ENCODE peak calls at places on chromosome 15, in six cellular contexts. One of them, this sample, is unnamed.

GRCh38 chr15:49692514-49693090 is 71.8 kb downstream of the DTWD1 start:
- DNase-seq in ascending aorta: no peak
- DNase-seq in immature natural killer cell: no peak
- DNase-seq in HEK293T: no peak
- DNase-seq in left ventricle myocardium inferior: no peak
- DNase-seq in iris pigment epithelial cell: peak
- DNase-seq in this sample: no peak

GRCh38 chr15:26838742-26839460 is 28.0 kb upstream of the GABRA5 start:
- DNase-seq in ascending aorta: no peak
- DNase-seq in HEK293T: peak
- DNase-seq in left ventricle myocardium inferior: no peak
- DNase-seq in immature natural killer cell: no peak
- DNase-seq in iris pigment epithelial cell: no peak
- DNase-seq in this sample: no peak

GRCh38 chr15:69118089-69118488 is 42.3 kb upstream of the GLCE start:
- DNase-seq in HEK293T: no peak
- DNase-seq in ascending aorta: no peak
- DNase-seq in left ventricle myocardium inferior: no peak
- DNase-seq in immature natural killer cell: no peak
- DNase-seq in iris pigment epithelial cell: no peak
- DNase-seq in this sample: no peak

GRCh38 chr15:95401586-95401985 is 928.9 kb upstream of the NR2F2 start:
- DNase-seq in HEK293T: no peak
- DNase-seq in ascending aorta: no peak
- DNase-seq in immature natural killer cell: no peak
- DNase-seq in iris pigment epithelial cell: no peak
- DNase-seq in left ventricle myocardium inferior: no peak
- DNase-seq in this sample: no peak

GRCh38 chr15:70149667-70150404 is 52.1 kb upstream of the TLE3 start:
- DNase-seq in left ventricle myocardium inferior: no peak
- DNase-seq in ascending aorta: no peak
- DNase-seq in immature natural killer cell: no peak
- DNase-seq in iris pigment epithelial cell: peak
- DNase-seq in HEK293T: no peak
- DNase-seq in this sample: no peak

GRCh38 chr15:61879219-61879618 is 181.0 kb downstream of the VPS13C start:
- DNase-seq in immature natural killer cell: no peak
- DNase-seq in ascending aorta: no peak
- DNase-seq in iris pigment epithelial cell: peak
- DNase-seq in left ventricle myocardium inferior: no peak
- DNase-seq in HEK293T: no peak
- DNase-seq in this sample: no peak

GRCh38 chr15:43800286-43801136 is at the start of gene HYPK:
- DNase-seq in immature natural killer cell: peak
- DNase-seq in iris pigment epithelial cell: peak
- DNase-seq in left ventricle myocardium inferior: peak
- DNase-seq in ascending aorta: peak
- DNase-seq in HEK293T: peak
- DNase-seq in this sample: peak

GRCh38 chr15:89912145-89912673 is 543 bp downstream of the ARPIN start:
- DNase-seq in ascending aorta: no peak
- DNase-seq in HEK293T: peak
- DNase-seq in left ventricle myocardium inferior: peak
- DNase-seq in immature natural killer cell: no peak
- DNase-seq in iris pigment epithelial cell: peak
- DNase-seq in this sample: no peak

GRCh38 chr15:41698779-41699178 is 38.6 kb downstream of the MGA start:
- DNase-seq in HEK293T: no peak
- DNase-seq in ascending aorta: no peak
- DNase-seq in left ventricle myocardium inferior: no peak
- DNase-seq in immature natural killer cell: no peak
- DNase-seq in iris pigment epithelial cell: peak
- DNase-seq in this sample: no peak

GRCh38 chr15:42214600-42214999 is 6.5 kb upstream of the VPS39 start:
- DNase-seq in immature natural killer cell: no peak
- DNase-seq in iris pigment epithelial cell: no peak
- DNase-seq in HEK293T: no peak
- DNase-seq in ascending aorta: no peak
- DNase-seq in left ventricle myocardium inferior: no peak
- DNase-seq in this sample: no peak

GRCh38 chr15:92157666-92158298 is 235.9 kb upstream of the ST8SIA2 start:
- DNase-seq in immature natural killer cell: no peak
- DNase-seq in HEK293T: no peak
- DNase-seq in iris pigment epithelial cell: no peak
- DNase-seq in ascending aorta: no peak
- DNase-seq in left ventricle myocardium inferior: no peak
- DNase-seq in this sample: no peak

GRCh38 chr15:71106802-71107500 is 8.3 kb upstream of the THSD4 start:
- DNase-seq in iris pigment epithelial cell: no peak
- DNase-seq in immature natural killer cell: no peak
- DNase-seq in left ventricle myocardium inferior: no peak
- DNase-seq in ascending aorta: no peak
- DNase-seq in HEK293T: no peak
- DNase-seq in this sample: no peak

GRCh38 chr15:92438471-92438870 is 44.8 kb downstream of the ST8SIA2 start:
- DNase-seq in ascending aorta: peak
- DNase-seq in iris pigment epithelial cell: no peak
- DNase-seq in left ventricle myocardium inferior: no peak
- DNase-seq in immature natural killer cell: no peak
- DNase-seq in HEK293T: no peak
- DNase-seq in this sample: no peak

GRCh38 chr15:96325579-96326331 is 4.7 kb upstream of the NR2F2 start:
- DNase-seq in left ventricle myocardium inferior: no peak
- DNase-seq in immature natural killer cell: no peak
- DNase-seq in iris pigment epithelial cell: peak
- DNase-seq in HEK293T: no peak
- DNase-seq in ascending aorta: peak
- DNase-seq in this sample: no peak

GRCh38 chr15:22808761-22809280 is 22.4 kb downstream of the NIPA1 start:
- DNase-seq in ascending aorta: peak
- DNase-seq in HEK293T: no peak
- DNase-seq in immature natural killer cell: no peak
- DNase-seq in iris pigment epithelial cell: peak
- DNase-seq in left ventricle myocardium inferior: no peak
- DNase-seq in this sample: no peak

GRCh38 chr15:99143655-99144610 is 39.1 kb downstream of the SYNM start:
- DNase-seq in iris pigment epithelial cell: peak
- DNase-seq in HEK293T: no peak
- DNase-seq in immature natural killer cell: no peak
- DNase-seq in left ventricle myocardium inferior: peak
- DNase-seq in ascending aorta: peak
- DNase-seq in this sample: no peak

GRCh38 chr15:101521084-101521483 is 31.6 kb upstream of the PCSK6 start:
- DNase-seq in immature natural killer cell: no peak
- DNase-seq in left ventricle myocardium inferior: no peak
- DNase-seq in iris pigment epithelial cell: no peak
- DNase-seq in ascending aorta: peak
- DNase-seq in HEK293T: no peak
- DNase-seq in this sample: no peak

GRCh38 chr15:39095218-39095879 is 485.5 kb upstream of the THBS1 start:
- DNase-seq in ascending aorta: no peak
- DNase-seq in iris pigment epithelial cell: no peak
- DNase-seq in HEK293T: no peak
- DNase-seq in left ventricle myocardium inferior: no peak
- DNase-seq in immature natural killer cell: no peak
- DNase-seq in this sample: no peak

GRCh38 chr15:49380912-49381311 is 42.1 kb upstream of the FGF7 start:
- DNase-seq in iris pigment epithelial cell: peak
- DNase-seq in immature natural killer cell: no peak
- DNase-seq in ascending aorta: no peak
- DNase-seq in left ventricle myocardium inferior: no peak
- DNase-seq in HEK293T: no peak
- DNase-seq in this sample: no peak

GRCh38 chr15:67824900-67825879 is at the start of gene SKOR1:
- DNase-seq in HEK293T: no peak
- DNase-seq in immature natural killer cell: no peak
- DNase-seq in iris pigment epithelial cell: peak
- DNase-seq in ascending aorta: no peak
- DNase-seq in left ventricle myocardium inferior: no peak
- DNase-seq in this sample: no peak

GRCh38 chr15:100999369-100999768 is 80.2 kb downstream of the LRRK1 start:
- DNase-seq in iris pigment epithelial cell: no peak
- DNase-seq in immature natural killer cell: no peak
- DNase-seq in ascending aorta: no peak
- DNase-seq in left ventricle myocardium inferior: no peak
- DNase-seq in HEK293T: no peak
- DNase-seq in this sample: no peak

GRCh38 chr15:67033012-67033411 is 32.4 kb upstream of the SMAD3 start:
- DNase-seq in HEK293T: no peak
- DNase-seq in immature natural killer cell: no peak
- DNase-seq in iris pigment epithelial cell: no peak
- DNase-seq in ascending aorta: peak
- DNase-seq in left ventricle myocardium inferior: no peak
- DNase-seq in this sample: no peak

GRCh38 chr15:40731034-40731433 is 24.0 kb downstream of the RMDN3 start:
- DNase-seq in HEK293T: no peak
- DNase-seq in ascending aorta: no peak
- DNase-seq in iris pigment epithelial cell: peak
- DNase-seq in immature natural killer cell: no peak
- DNase-seq in left ventricle myocardium inferior: no peak
- DNase-seq in this sample: no peak

GRCh38 chr15:100542290-100542689 is 13.5 kb upstream of the CERS3 start:
- DNase-seq in iris pigment epithelial cell: no peak
- DNase-seq in left ventricle myocardium inferior: no peak
- DNase-seq in immature natural killer cell: no peak
- DNase-seq in HEK293T: no peak
- DNase-seq in ascending aorta: no peak
- DNase-seq in this sample: no peak